ENCODE peak calls at places on chromosomes 13 and 19, in ten cellular contexts. R is suprapubic skin, J is left lung, S is fibroblast of villous mesenchyme, T is thyroid gland, C is cardiac fibroblast, M is lower lobe of right lung, Z is upper lobe of right lung, G is sigmoid colon, O is colonic mucosa. W is an unnamed sample.

GRCh38 chr13:62294210-62294609 is 878.6 kb upstream of the PCDH20 start:
- DNase-seq in R (no peak), J (no peak), S (no peak), T (no peak), C (peak; percentile 0), M (no peak), Z (no peak), G (no peak), O (no peak), W (no peak)

GRCh38 chr19:4140237-4140711 is 13.2 kb upstream of the CREB3L3 start:
- DNase-seq in R (no peak), J (no peak), S (peak; percentile 68), T (peak; percentile 9), C (peak; percentile 77), M (peak; percentile 56), Z (no peak), G (no peak), O (peak; percentile 68), W (peak; percentile 79)

GRCh38 chr13:99959538-99960230 is 11.9 kb downstream of the ZIC5 start:
- DNase-seq in R (no peak), J (no peak), S (peak; percentile 13), T (no peak), C (peak; percentile 5), M (no peak), Z (no peak), G (no peak), O (no peak), W (peak; percentile 19)

GRCh38 chr13:101703081-101703480 is 250.6 kb downstream of the ITGBL1 start:
- DNase-seq in R (no peak), J (no peak), S (no peak), T (no peak), C (no peak), M (no peak), Z (no peak), G (no peak), O (no peak), W (no peak)

GRCh38 chr13:65111223-65111622 is 2118.9 kb downstream of the PCDH9 start:
- DNase-seq in R (no peak), J (no peak), S (no peak), T (no peak), C (no peak), M (no peak), Z (no peak), G (no peak), O (no peak), W (no peak)

GRCh38 chr19:55647732-55648656 is at the start of gene CCDC106:
- DNase-seq in R (peak; percentile 72), J (peak; percentile 85), S (peak; percentile 73), T (peak; percentile 71), C (peak; percentile 60), M (peak; percentile 79), Z (peak; percentile 86), G (peak; percentile 88), O (peak; percentile 63), W (peak; percentile 70)

GRCh38 chr19:4583961-4584669 is 24.6 kb upstream of the SEMA6B start:
- DNase-seq in R (no peak), J (no peak), S (peak; percentile 42), T (no peak), C (peak; percentile 32), M (no peak), Z (no peak), G (no peak), O (peak; percentile 28), W (no peak)

GRCh38 chr19:7845390-7846179 is 15.6 kb downstream of the EVI5L start:
- DNase-seq in R (no peak), J (peak; percentile 58), S (no peak), T (no peak), C (no peak), M (no peak), Z (no peak), G (no peak), O (no peak), W (no peak)

GRCh38 chr13:44088911-44089851 is 209.5 kb downstream of the LACC1 start:
- DNase-seq in R (no peak), J (no peak), S (no peak), T (no peak), C (no peak), M (no peak), Z (no peak), G (no peak), O (no peak), W (no peak)

DNA sequence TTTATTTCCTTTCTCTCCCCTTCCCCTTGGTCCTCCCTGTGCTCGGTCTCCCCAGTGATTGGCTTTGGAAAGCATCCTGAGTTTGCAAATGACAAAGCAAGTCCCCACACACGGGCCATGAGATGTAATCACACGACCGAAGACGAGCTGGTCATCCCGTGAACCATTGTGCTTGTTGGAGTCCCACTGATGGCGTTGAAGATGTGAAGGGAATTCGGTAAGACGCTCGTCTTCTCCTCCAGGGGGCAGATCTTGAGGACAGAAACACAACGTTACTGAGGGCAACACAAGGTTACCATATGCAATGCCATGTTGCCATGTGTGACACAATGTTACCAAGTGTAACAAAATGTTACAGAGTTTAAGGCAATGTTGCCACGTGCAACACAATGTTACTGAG is 42.0 kb upstream of the SLC15A1 start:
- DNase-seq in R (no peak), J (no peak), S (no peak), T (no peak), C (no peak), M (no peak), Z (no peak), G (no peak), O (no peak), W (no peak)
- TF ChIP-seq CTCF in R (no peak), J (no peak), S (no peak), T (no peak), C (no peak), M (no peak), Z (no peak), G (no peak), O (no peak), W (no peak)

GRCh38 chr13:48493076-48493765 is 39.7 kb downstream of the RCBTB2 start:
- DNase-seq in R (no peak), J (no peak), S (no peak), T (no peak), C (peak; percentile 46), M (no peak), Z (no peak), G (no peak), O (no peak), W (no peak)

GRCh38 chr13:48491423-48492122 is 41.3 kb downstream of the RCBTB2 start:
- DNase-seq in R (no peak), J (no peak), S (no peak), T (no peak), C (peak; percentile 21), M (no peak), Z (no peak), G (no peak), O (no peak), W (peak; percentile 26)

GRCh38 chr13:48490241-48490640 is 42.6 kb downstream of the RCBTB2 start:
- DNase-seq in R (no peak), J (no peak), S (no peak), T (no peak), C (no peak), M (no peak), Z (no peak), G (no peak), O (no peak), W (no peak)

GRCh38 chr13:48493851-48494250 is 39.0 kb downstream of the RCBTB2 start:
- DNase-seq in R (no peak), J (no peak), S (peak; percentile 16), T (no peak), C (peak; percentile 49), M (no peak), Z (no peak), G (no peak), O (no peak), W (peak; percentile 24)

DNA sequence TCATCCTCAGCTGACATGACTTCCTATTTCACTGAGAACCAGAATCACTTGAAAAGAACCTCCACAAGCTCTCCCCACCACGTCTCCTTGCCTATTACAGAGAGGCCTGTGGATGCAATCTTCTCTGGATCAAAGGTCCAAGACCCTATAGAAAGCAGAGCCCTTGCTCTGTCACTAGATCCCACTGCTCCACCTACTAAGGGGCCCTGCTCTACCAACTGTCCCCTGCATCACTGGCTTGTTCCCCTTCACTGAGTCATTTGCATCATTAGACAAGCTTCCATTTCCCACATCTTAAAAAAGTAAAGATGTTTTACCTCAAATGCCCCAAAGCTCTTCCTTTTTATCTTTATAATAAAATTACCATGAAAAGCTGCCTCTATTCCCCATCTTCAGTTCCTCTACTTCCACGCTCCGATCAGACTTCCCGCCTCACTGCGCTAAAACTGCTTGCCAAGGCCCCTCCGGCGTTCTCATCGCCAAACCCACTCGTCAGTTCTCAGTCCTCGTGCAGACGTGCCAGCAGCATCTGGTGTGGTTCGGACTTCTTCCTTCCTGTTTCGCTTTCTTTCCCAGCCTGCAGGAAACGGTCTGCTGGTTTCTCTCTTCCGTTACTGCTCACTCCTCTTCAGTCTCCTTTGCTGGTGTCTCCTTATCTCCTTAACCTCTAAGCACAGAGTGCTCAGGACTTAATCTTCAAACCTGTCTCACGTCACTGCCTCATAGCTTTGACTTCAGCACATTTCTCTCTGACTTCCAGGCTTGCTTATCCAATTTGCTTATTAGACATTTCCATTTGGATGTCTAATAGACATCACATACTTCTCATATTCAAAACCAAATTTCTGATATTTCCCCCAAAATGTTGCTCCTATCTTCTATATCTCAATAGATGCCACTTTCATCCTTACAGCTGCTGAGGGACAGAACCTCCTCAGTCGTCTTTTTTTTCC is 40.5 kb downstream of the RCBTB2 start:
- DNase-seq in R (peak; percentile 89), J (peak; percentile 86), S (peak; percentile 86), T (peak; percentile 30), C (peak; percentile 80), M (peak; percentile 79), Z (peak; percentile 75), G (peak; percentile 88), O (peak; percentile 56), W (peak; percentile 77)
- H3K4me3 ChIP-seq in R (peak overlapping the region; percentile 41), J (peak overlapping the region; percentile 8), S (peak overlapping the region; percentile 29), T (no peak overlapping the region), C (peak overlapping the region; percentile 41), M (peak overlapping the region; percentile 32), Z (peak overlapping the region; percentile 44), G (no peak overlapping the region), O (no peak overlapping the region), W (peak overlapping the region; percentile 57)

DNA sequence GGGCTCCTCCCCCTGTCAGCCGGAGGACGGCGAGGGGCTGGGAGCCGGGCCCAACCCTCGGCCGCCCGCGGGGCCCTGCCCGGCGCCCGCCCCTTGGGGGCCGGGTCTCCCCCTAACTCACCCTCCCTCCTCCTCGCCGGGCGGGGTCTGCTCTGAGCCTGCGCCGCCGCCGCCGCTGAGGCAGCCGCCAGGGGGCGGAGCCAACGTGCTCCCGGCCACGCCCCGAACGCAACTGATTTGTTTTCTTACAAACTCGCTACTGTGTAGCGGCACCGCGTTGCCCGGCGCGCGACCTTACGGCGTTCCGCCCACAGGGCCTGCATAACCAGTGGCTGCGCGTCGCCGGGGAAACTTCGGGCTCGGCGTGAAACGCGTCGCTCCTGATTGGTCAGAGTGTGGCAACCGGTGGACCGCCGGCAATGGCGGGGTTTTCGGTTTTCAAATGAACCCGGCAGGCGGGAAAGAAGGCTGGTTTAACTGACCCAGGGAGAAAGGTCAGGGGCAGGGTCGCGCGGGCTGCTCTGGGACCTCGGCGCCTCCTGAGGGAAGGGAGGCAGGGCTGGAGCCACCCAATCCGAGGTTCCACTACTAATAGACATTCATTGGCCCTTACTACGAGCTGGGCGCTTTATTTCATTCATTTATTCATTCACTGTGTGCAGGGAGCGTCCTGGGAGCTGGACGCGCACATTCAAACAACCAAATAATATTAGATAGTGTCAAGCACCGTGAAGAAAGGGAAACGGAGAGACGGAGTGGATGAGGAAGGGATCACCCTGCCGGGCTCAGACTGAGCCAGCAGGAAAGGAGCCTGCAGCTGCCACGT is at the start of gene CDKN2D:
- DNase-seq in R (peak; percentile 100), J (peak; percentile 100), S (peak; percentile 100), T (peak; percentile 100), C (peak; percentile 100), M (peak; percentile 100), Z (peak; percentile 100), G (peak; percentile 100), O (peak; percentile 100), W (peak; percentile 99)
- TF ChIP-seq CTCF in R (peak; percentile 5), J (peak; percentile 73), S (peak; percentile 22), T (peak; percentile 26), C (no peak), M (peak; percentile 35), Z (peak; percentile 45), G (peak; percentile 32), O (peak; percentile 31), W (no peak)

GRCh38 chr13:98746968-98747367 is 5.5 kb downstream of the SLC15A1 start:
- DNase-seq in R (no peak), J (no peak), S (peak; percentile 29), T (no peak), C (peak; percentile 55), M (no peak), Z (no peak), G (no peak), O (no peak), W (no peak)
- H3K4me3 ChIP-seq in R (no peak overlapping the region), J (no peak overlapping the region), S (no peak overlapping the region), T (no peak overlapping the region), C (no peak overlapping the region), M (no peak overlapping the region), Z (no peak overlapping the region), G (no peak overlapping the region), O (no peak overlapping the region), W (no peak overlapping the region)